ENCODE peak calls at places on chromosomes 13 and 19, in nine cellular contexts. K is T-helper 2 cell; Q is GM10248; O is anterior cingulate cortex; R is CD4-positive, CD25-positive, alpha-beta regulatory T cell; A is activated CD4-positive, alpha-beta T cell treated with anti-CD3 and anti-CD28 coated beads for 24 hours; C is vagina; E is stimulated activated CD8-positive, alpha-beta memory T cell treated with anti-CD3 and anti-CD28 coated beads, Interleukin-12 subunit alpha, Interleukin-12 subunit beta, amount 100 ng/mL, for 4 hours; X is H54. S is an unnamed sample.

GRCh38 chr19:42092350-42092749 is 16.4 kb downstream of the ZNF574 start:
- DNase-seq in R (peak), A (no peak), X (peak), K (peak), E (no peak), O (no peak), C (no peak), Q (no peak), S (no peak)

GRCh38 chr13:47555235-47555634 is 445.8 kb downstream of the SUCLA2 start:
- DNase-seq in X (no peak), C (no peak), O (no peak), E (no peak), R (no peak), K (no peak), Q (no peak), A (no peak), S (no peak)

GRCh38 chr13:33146843-33147611 is 130.8 kb downstream of the KL start:
- DNase-seq in E (no peak), R (no peak), A (no peak), C (no peak), K (no peak), O (no peak), X (no peak), Q (peak), S (peak)

GRCh38 chr13:74288361-74288911 is 154.2 kb upstream of the KLF12 start:
- DNase-seq in R (no peak), A (no peak), O (peak), C (no peak), K (peak), X (no peak), Q (no peak), E (no peak), S (no peak)

GRCh38 chr19:623974-624373 is 9.4 kb downstream of the POLRMT start:
- DNase-seq in K (no peak), X (peak), R (no peak), E (no peak), O (no peak), A (no peak), C (no peak), Q (no peak), S (no peak)

GRCh38 chr13:111178417-111178816 is 63.3 kb downstream of the ARHGEF7 start:
- DNase-seq in A (no peak), O (no peak), K (no peak), Q (no peak), R (no peak), X (no peak), E (no peak), C (no peak), S (no peak)

GRCh38 chr13:34208326-34208725 is 390.4 kb downstream of the RFC3 start:
- DNase-seq in Q (no peak), K (no peak), C (no peak), E (no peak), R (no peak), O (no peak), A (no peak), X (no peak), S (no peak)

GRCh38 chr19:58372311-58373133 is 8.3 kb downstream of the ZNF837 start:
- DNase-seq in O (peak), K (no peak), Q (no peak), E (no peak), R (no peak), X (no peak), A (no peak), C (no peak), S (no peak)

GRCh38 chr19:18733196-18733647 is 49.7 kb downstream of the CRTC1 start:
- DNase-seq in Q (no peak), A (no peak), X (no peak), C (no peak), R (no peak), K (no peak), O (no peak), E (no peak), S (no peak)

S was measured in GM12892.